ENCODE peak calls at places on chromosomes 1 and 21, in eight cellular contexts. L is endodermal cell; K is cardiac fibroblast; W is CD8-positive, alpha-beta T cell; Z is AG10803; N is heart left ventricle; Q is retinal pigment epithelial cell; R is Caco-2. D is an unnamed sample.

GRCh38 chr1:24295547-24295946 is 23.6 kb upstream of the GRHL3 start:
- DNase-seq in L (peak), K (no peak), W (no peak), Z (no peak), N (no peak), Q (no peak), R (no peak), D (no peak)

GRCh38 chr1:211738096-211738708 is 62.8 kb upstream of the NEK2 start:
- DNase-seq in L (no peak), K (no peak), W (peak), Z (no peak), N (no peak), Q (no peak), R (no peak), D (no peak)

GRCh38 chr1:205258313-205259176 is 30.8 kb downstream of the TMCC2 start:
- DNase-seq in L (no peak), K (peak), W (no peak), Z (peak), N (peak), Q (no peak), R (no peak), D (peak)

GRCh38 chr1:85277802-85278201 is 1.4 kb upstream of the BCL10 start:
- DNase-seq in L (no peak), K (no peak), W (no peak), Z (no peak), N (no peak), Q (no peak), R (no peak), D (no peak)

GRCh38 chr1:28078680-28079626 is 9.5 kb downstream of the EYA3 start:
- DNase-seq in L (no peak), K (peak), W (no peak), Z (peak), N (no peak), Q (peak), R (no peak), D (peak)

GRCh38 chr1:11320153-11320936 is 47.3 kb downstream of the UBIAD1 start:
- DNase-seq in L (peak), K (no peak), W (peak), Z (no peak), N (no peak), Q (no peak), R (peak), D (no peak)

GRCh38 chr1:86205741-86206140 is 49.2 kb upstream of the COL24A1 start:
- DNase-seq in L (no peak), K (no peak), W (no peak), Z (peak), N (no peak), Q (no peak), R (no peak), D (no peak)

GRCh38 chr1:15417365-15417934 is 7.8 kb downstream of the EFHD2 start:
- DNase-seq in L (no peak), K (no peak), W (peak), Z (peak), N (no peak), Q (peak), R (no peak), D (peak)

GRCh38 chr1:180926164-180926981 is 13.7 kb downstream of the KIAA1614 start:
- DNase-seq in L (no peak), K (peak), W (no peak), Z (peak), N (peak), Q (peak), R (no peak), D (no peak)

GRCh38 chr1:117824612-117825011 is 104.8 kb downstream of the GDAP2 start:
- DNase-seq in L (no peak), K (peak), W (no peak), Z (peak), N (no peak), Q (no peak), R (no peak), D (no peak)

GRCh38 chr1:24551910-24552571 is 3.8 kb upstream of the NCMAP start:
- DNase-seq in L (peak), K (peak), W (no peak), Z (peak), N (no peak), Q (peak), R (peak), D (no peak)

GRCh38 chr21:44618909-44619308 is 7.0 kb downstream of the KRTAP10-8 start:
- DNase-seq in L (no peak), K (no peak), W (peak), Z (no peak), N (no peak), Q (no peak), R (no peak), D (no peak)

GRCh38 chr1:108082741-108083562 is 117.2 kb downstream of the SLC25A24 start:
- DNase-seq in L (peak), K (no peak), W (no peak), Z (no peak), N (no peak), Q (no peak), R (no peak), D (no peak)

GRCh38 chr1:42133809-42134526 is 19.2 kb upstream of the GUCA2B start:
- DNase-seq in L (no peak), K (no peak), W (no peak), Z (no peak), N (no peak), Q (no peak), R (no peak), D (no peak)

GRCh38 chr1:214224605-214225354 is 56.2 kb upstream of the SMYD2 start:
- DNase-seq in L (peak), K (peak), W (no peak), Z (peak), N (no peak), Q (no peak), R (no peak), D (peak)

DNA sequence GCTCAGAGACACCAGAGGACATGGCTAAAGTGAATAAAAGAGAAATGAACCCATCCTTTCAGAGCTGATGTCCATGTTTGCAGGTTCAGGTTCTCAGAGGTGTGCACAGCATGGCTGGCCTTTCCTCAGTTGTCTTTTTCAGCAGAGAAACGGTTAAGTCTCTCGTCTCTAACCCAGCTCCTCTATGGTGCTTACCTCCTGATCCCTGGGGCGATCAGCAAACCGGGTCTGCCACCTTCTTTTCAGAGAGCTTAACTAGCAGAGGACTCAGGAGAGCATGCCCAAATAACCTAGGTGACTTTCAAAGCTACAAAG is 171 bp downstream of the AIM2 start:
- DNase-seq in L (no peak), K (no peak), W (no peak), Z (no peak), N (no peak), Q (no peak), R (no peak), D (no peak)
- H3K4me3 ChIP-seq in L (no peak), K (no peak), W (no peak), Z (no peak), N (no peak), Q (no peak), R (no peak), D (no peak)

GRCh38 chr1:110787328-110788071 is 85.4 kb upstream of the CD53 start:
- DNase-seq in L (no peak), K (no peak), W (peak), Z (no peak), N (no peak), Q (no peak), R (no peak), D (no peak)
- TF ChIP-seq CTCF in L (no peak), K (no peak), W (no peak), Z (no peak), N (no peak), Q (no peak), R (no peak), D (no peak)

GRCh38 chr1:201646623-201647022 is 107.7 kb downstream of the NAV1 start:
- DNase-seq in L (no peak), K (no peak), W (no peak), Z (no peak), N (no peak), Q (no peak), R (no peak), D (no peak)

GRCh38 chr1:201648066-201648910 is 109.4 kb downstream of the NAV1 start:
- DNase-seq in L (peak), K (peak), W (no peak), Z (peak), N (peak), Q (no peak), R (no peak), D (peak)

GRCh38 chr1:201648911-201649775 is 110.2 kb downstream of the NAV1 start:
- DNase-seq in L (peak), K (peak), W (no peak), Z (no peak), N (no peak), Q (no peak), R (no peak), D (peak)

GRCh38 chr1:201647094-201647493 is 108.2 kb downstream of the NAV1 start:
- DNase-seq in L (no peak), K (no peak), W (no peak), Z (no peak), N (no peak), Q (no peak), R (no peak), D (no peak)

GRCh38 chr1:201647722-201648065 is 108.8 kb downstream of the NAV1 start:
- DNase-seq in L (peak), K (no peak), W (no peak), Z (no peak), N (no peak), Q (no peak), R (no peak), D (no peak)
- H3K4me3 ChIP-seq in L (peak), K (peak), W (no peak), Z (peak), N (peak), Q (peak), R (no peak), D (no peak)

DNA sequence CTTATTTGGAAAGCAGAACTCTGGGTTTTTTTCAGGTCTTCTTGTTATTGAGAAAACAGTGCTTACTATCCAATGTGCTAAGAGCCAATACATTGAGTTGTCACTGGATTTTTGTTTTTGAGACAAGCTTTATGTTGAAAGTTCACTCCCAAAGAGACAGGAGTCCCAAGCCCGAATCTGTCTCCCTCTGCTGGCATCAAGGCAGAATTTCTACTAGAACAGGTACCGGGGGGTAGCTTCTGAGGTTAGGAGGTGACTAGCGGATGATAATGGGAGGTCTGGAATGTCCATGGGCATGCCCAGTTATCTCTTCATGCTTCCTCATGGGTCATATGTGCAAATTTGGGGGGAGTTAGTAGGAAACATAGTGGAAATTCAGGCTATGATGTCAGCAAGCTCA is 25.1 kb downstream of the ZNF124 start:
- DNase-seq in L (no peak), K (no peak), W (no peak), Z (no peak), N (no peak), Q (no peak), R (peak), D (no peak)
- TF ChIP-seq CTCF in L (peak), K (no peak), W (no peak), Z (no peak), N (no peak), Q (peak), R (peak), D (peak)

DNA sequence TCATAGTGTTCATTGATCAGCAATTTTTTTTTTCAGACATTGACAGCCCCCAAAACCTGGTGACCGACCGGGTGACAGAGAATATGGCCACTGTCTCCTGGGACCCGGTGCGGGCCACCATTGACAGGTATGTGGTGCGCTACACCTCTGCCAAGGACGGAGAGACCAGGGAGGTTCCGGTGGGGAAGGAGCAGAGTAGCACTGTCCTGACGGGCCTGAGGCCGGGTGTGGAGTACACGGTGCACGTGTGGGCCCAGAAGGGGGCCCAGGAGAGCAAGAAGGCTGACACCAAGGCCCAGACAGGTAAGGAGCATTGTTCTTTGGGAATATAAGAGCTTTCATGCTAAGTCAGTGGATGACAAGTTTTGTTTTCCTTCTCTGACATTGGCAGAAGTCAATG is 49.3 kb downstream of the TNN start:
- DNase-seq in L (peak), K (no peak), W (no peak), Z (no peak), N (no peak), Q (no peak), R (no peak), D (no peak)
- H3K4me3 ChIP-seq in L (no peak), K (no peak), W (no peak), Z (no peak), N (no peak), Q (no peak), R (no peak), D (no peak)

GRCh38 chr1:169109561-169110134 is 3.2 kb downstream of the ATP1B1 start:
- DNase-seq in L (peak), K (peak), W (no peak), Z (peak), N (no peak), Q (peak), R (peak), D (peak)

GRCh38 chr1:169110265-169110664 is 3.8 kb downstream of the ATP1B1 start:
- DNase-seq in L (no peak), K (no peak), W (no peak), Z (no peak), N (no peak), Q (peak), R (no peak), D (no peak)

GRCh38 chr1:169107673-169108160 is 1.2 kb downstream of the ATP1B1 start:
- DNase-seq in L (no peak), K (peak), W (no peak), Z (peak), N (no peak), Q (no peak), R (no peak), D (peak)

GRCh38 chr1:169110691-169111447 is 4.4 kb downstream of the ATP1B1 start:
- DNase-seq in L (no peak), K (peak), W (no peak), Z (no peak), N (no peak), Q (peak), R (no peak), D (no peak)

GRCh38 chr1:169108897-169109560 is 2.5 kb downstream of the ATP1B1 start:
- DNase-seq in L (peak), K (peak), W (no peak), Z (no peak), N (no peak), Q (no peak), R (peak), D (no peak)
- TF ChIP-seq CTCF in L (peak), K (peak), W (no peak), Z (peak), N (no peak), Q (peak), R (no peak), D (peak)

GRCh38 chr1:228207851-228208821 is at the start of gene OBSCN:
- DNase-seq in L (no peak), K (no peak), W (no peak), Z (no peak), N (peak), Q (no peak), R (no peak), D (no peak)
- H3K4me3 ChIP-seq in L (no peak), K (no peak), W (no peak), Z (no peak), N (peak), Q (no peak), R (no peak), D (no peak)

DNA sequence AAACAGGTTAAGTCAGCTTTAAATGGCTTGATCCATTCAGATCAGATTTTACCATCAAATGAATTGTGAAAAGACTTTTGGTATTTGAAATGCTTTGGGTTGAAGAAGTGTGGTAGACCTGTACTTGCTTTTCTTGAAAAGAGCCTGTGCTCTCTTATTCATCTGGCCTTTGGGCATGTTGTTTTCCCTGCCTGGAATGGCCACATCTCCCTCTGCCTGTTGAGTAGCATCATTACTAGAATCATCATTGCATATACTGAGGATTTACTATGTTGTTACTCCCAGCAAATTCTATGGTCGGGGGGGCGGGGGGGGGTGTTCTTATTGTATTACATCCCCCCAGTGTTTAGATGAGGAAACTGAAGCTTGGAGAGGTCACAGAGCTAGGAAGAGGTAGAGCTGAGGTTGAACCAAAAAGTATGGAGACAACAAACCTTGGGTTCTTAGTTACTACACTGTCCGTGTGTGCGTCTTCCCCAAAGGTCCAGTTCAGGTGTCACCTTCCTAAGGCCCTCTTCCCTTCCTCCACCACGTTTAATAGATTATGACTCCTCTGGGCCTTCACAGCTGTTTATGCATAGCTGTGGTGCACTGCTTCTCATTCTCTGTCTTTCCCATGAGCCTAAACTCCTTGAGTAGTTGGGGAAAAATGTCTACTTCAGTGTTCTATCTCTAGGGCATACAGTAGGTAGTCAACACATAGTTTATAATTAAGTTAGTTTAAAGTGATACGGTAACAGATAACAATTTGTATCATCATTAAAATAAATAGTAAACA is 246.4 kb upstream of the HOOK1 start:
- DNase-seq in L (no peak), K (peak), W (no peak), Z (peak), N (no peak), Q (no peak), R (no peak), D (peak)
- TF ChIP-seq CTCF in L (peak), K (peak), W (no peak), Z (peak), N (peak), Q (peak), R (peak), D (peak)